ENCODE peak calls at places on chromosomes 7 and 10, in seven cellular contexts. T is prostate gland, R is cardiac muscle cell, Z is PC-3, L is K562, J is mucosa of descending colon, X is ovary. U is an unnamed sample.

GRCh38 chr7:80977751-80978150 is 58.9 kb upstream of the SEMA3C start:
- DNase-seq in L (no peak), X (no peak), Z (no peak), J (no peak), T (no peak), R (no peak), U (no peak)

GRCh38 chr7:157785021-157785441 is 448.2 kb downstream of the DNAJB6 start:
- DNase-seq in X (no peak), T (no peak), R (no peak), J (no peak), Z (no peak), L (no peak), U (no peak)

GRCh38 chr7:25852249-25852994 is 299.6 kb upstream of the NFE2L3 start:
- DNase-seq in L (no peak), R (peak), J (peak), X (no peak), Z (no peak), T (no peak), U (peak)

GRCh38 chr7:145729701-145730100 is 386.9 kb upstream of the CNTNAP2 start:
- DNase-seq in Z (peak), X (no peak), T (no peak), R (no peak), J (no peak), L (no peak), U (no peak)

GRCh38 chr10:63072951-63073350 is 60.2 kb upstream of the NRBF2 start:
- DNase-seq in L (no peak), T (no peak), Z (no peak), X (no peak), R (no peak), J (no peak), U (no peak)

GRCh38 chr7:32881074-32881982 is 10.2 kb downstream of the KBTBD2 start:
- DNase-seq in J (no peak), T (no peak), L (no peak), X (no peak), R (no peak), Z (no peak), U (no peak)

GRCh38 chr7:128099204-128099671 is 68.0 kb upstream of the LRRC4 start:
- DNase-seq in Z (peak), L (peak), T (no peak), R (no peak), X (no peak), J (no peak), U (no peak)

GRCh38 chr10:17113889-17114288 is 15.7 kb downstream of the CUBN start:
- DNase-seq in R (peak), X (peak), T (no peak), L (no peak), J (peak), Z (no peak), U (no peak)

GRCh38 chr10:58609525-58610150 is 97.0 kb downstream of the BICC1 start:
- DNase-seq in Z (no peak), T (no peak), R (no peak), J (no peak), X (no peak), L (no peak), U (no peak)

GRCh38 chr10:53284615-53285182 is 512.1 kb upstream of the MBL2 start:
- DNase-seq in R (no peak), J (no peak), T (no peak), X (no peak), Z (peak), L (no peak), U (no peak)

GRCh38 chr7:148368562-148368961 is 222.0 kb upstream of the C7orf33 start:
- DNase-seq in T (no peak), Z (no peak), L (no peak), J (no peak), X (no peak), R (no peak), U (no peak)

GRCh38 chr10:49629286-49629915 is 15.6 kb downstream of the CHAT start:
- DNase-seq in Z (no peak), X (no peak), J (no peak), L (no peak), T (no peak), R (no peak), U (no peak)

GRCh38 chr10:7264313-7264741 is 146.5 kb downstream of the SFMBT2 start:
- DNase-seq in J (no peak), L (no peak), T (no peak), Z (peak), R (peak), X (no peak), U (no peak)

GRCh38 chr7:157671358-157672255 is 334.8 kb downstream of the DNAJB6 start:
- DNase-seq in L (no peak), J (no peak), T (no peak), R (no peak), Z (no peak), X (no peak), U (no peak)

GRCh38 chr10:7408003-7408493 is 2.8 kb downstream of the SFMBT2 start:
- DNase-seq in T (peak), X (peak), R (peak), L (no peak), Z (no peak), J (peak), U (peak)

GRCh38 chr10:132186488-132187413 is at the start of gene DPYSL4:
- DNase-seq in J (peak), R (peak), X (no peak), Z (peak), L (peak), T (no peak), U (no peak)

GRCh38 chr7:85191383-85191782 is 4.5 kb upstream of the SEMA3D start:
- DNase-seq in R (no peak), X (no peak), L (no peak), J (no peak), Z (peak), T (no peak), U (no peak)

GRCh38 chr7:19982841-19983835 is 209.7 kb upstream of the TMEM196 start:
- DNase-seq in J (peak), T (peak), L (no peak), X (peak), Z (peak), R (peak), U (peak)
- TF ChIP-seq CTCF in J (no peak), T (peak), L (peak), X (no peak), Z (peak), R (peak), U (no peak)

GRCh38 chr7:98168904-98169621 is 42.2 kb upstream of the BHLHA15 start:
- DNase-seq in L (no peak), J (no peak), Z (no peak), R (no peak), T (no peak), X (no peak), U (no peak)
- TF ChIP-seq CTCF in L (no peak), J (peak), Z (no peak), R (no peak), T (no peak), X (no peak), U (no peak)

DNA sequence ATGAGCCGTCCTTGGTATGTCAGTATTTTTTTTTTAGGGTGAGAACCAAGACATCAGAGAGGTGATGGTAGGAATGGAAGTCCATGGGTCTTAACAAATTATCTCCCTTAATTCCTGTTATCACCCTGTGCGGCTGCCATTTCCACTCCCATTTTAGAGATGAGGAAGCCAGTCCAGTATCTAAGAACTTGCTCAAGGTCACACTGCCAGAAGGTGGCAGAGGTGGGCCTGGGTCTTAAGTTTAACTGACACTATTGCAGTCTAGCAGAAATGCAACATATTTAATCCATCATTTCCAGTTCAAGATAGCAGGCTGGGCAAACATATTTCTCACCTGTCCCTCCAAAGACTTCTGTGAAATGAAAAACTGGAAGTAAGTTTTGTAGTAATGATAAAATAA is 108.3 kb downstream of the GLI3 start:
- DNase-seq in X (no peak), Z (peak), T (no peak), J (no peak), L (no peak), R (no peak), U (peak)
- TF ChIP-seq CTCF in X (no peak), Z (peak), T (peak), J (no peak), L (peak), R (peak), U (no peak)

GRCh38 chr7:121505540-121506182 is 109.6 kb upstream of the FAM3C start:
- DNase-seq in J (no peak), Z (no peak), L (no peak), X (no peak), T (no peak), R (no peak), U (no peak)

GRCh38 chr7:121510858-121511482 is 114.9 kb upstream of the FAM3C start:
- DNase-seq in J (no peak), Z (no peak), X (no peak), T (no peak), R (no peak), L (no peak), U (no peak)

GRCh38 chr7:121513105-121513504 is 117.0 kb upstream of the FAM3C start:
- DNase-seq in R (no peak), T (no peak), J (no peak), L (no peak), X (no peak), Z (no peak), U (no peak)

GRCh38 chr7:121515181-121515580 is 119.1 kb upstream of the FAM3C start:
- DNase-seq in J (no peak), L (no peak), T (no peak), Z (peak), X (no peak), R (no peak), U (no peak)

GRCh38 chr7:121510302-121510701 is 114.2 kb upstream of the FAM3C start:
- DNase-seq in L (peak), X (no peak), T (no peak), J (no peak), R (no peak), Z (no peak), U (no peak)
- TF ChIP-seq CTCF in L (peak), X (no peak), T (no peak), J (no peak), R (no peak), Z (no peak), U (no peak)